ENCODE peak calls at places on chromosomes 16 and 17, in seven cellular contexts. E is WERI-Rb-1, V is tibial nerve, S is aorta, L is AG04450, G is heart left ventricle, T is uterus. U is an unnamed sample.

GRCh38 chr16:3640207-3640606 is 14.3 kb upstream of the DNASE1 start:
- DNase-seq in E (no peak), V (no peak), S (no peak), L (no peak), G (no peak), T (no peak), U (no peak)

GRCh38 chr17:35896011-35896587 is 15.9 kb upstream of the CCL5 start:
- DNase-seq in E (no peak), V (no peak), S (no peak), L (no peak), G (no peak), T (no peak), U (no peak)

GRCh38 chr16:15743657-15744056 is 93.6 kb downstream of the NDE1 start:
- DNase-seq in E (no peak), V (no peak), S (no peak), L (no peak), G (no peak), T (no peak), U (no peak)

GRCh38 chr17:53626286-53626685 is 196.4 kb upstream of the KIF2B start:
- DNase-seq in E (no peak), V (no peak), S (no peak), L (no peak), G (no peak), T (no peak), U (no peak)

GRCh38 chr17:8041249-8041928 is 2.5 kb downstream of the ALOX15B start:
- DNase-seq in E (peak; percentile 53), V (peak; percentile 57), S (peak; percentile 42), L (peak; percentile 29), G (no peak), T (no peak), U (no peak)

GRCh38 chr16:56589141-56590039 is at the start of gene MT3:
- DNase-seq in E (no peak), V (no peak), S (no peak), L (no peak), G (no peak), T (no peak), U (peak; percentile 65)

GRCh38 chr16:67157892-67158635 is 1.6 kb downstream of the TRADD start:
- DNase-seq in E (no peak), V (no peak), S (no peak), L (no peak), G (no peak), T (no peak), U (no peak)

GRCh38 chr17:2184993-2185931 is 118.3 kb downstream of the SMG6 start:
- DNase-seq in E (no peak), V (no peak), S (no peak), L (no peak), G (no peak), T (peak; percentile 15), U (no peak)

GRCh38 chr17:14303343-14304221 is 2.7 kb downstream of the HS3ST3B1 start:
- DNase-seq in E (peak; percentile 32), V (no peak), S (peak; percentile 59), L (no peak), G (no peak), T (no peak), U (no peak)

GRCh38 chr16:85573696-85574641 is 39.2 kb upstream of the GSE1 start:
- DNase-seq in E (no peak), V (no peak), S (peak; percentile 92), L (no peak), G (peak; percentile 89), T (peak; percentile 77), U (peak; percentile 23)

DNA sequence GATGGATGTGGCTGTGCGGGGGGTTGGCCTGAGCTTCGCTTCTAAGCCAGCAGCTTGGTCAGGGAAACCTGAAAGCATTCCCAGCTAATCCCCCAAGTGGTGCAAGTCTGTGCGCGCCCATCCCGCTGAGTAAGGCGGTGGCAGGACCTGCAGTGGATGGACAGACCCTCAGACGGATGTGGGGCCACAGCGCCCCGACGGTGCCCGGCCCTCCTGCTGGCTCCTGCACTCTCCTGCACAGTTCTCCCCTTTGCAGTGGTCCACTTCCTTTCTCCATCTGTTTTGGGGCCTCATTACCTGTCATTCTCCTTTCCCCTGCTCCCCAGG is 2.3 kb downstream of the ATP2A1 start:
- DNase-seq in E (no peak), V (no peak), S (no peak), L (no peak), G (no peak), T (no peak), U (no peak)
- H3K27ac ChIP-seq in E (peak overlapping the region; percentile 95), V (no peak overlapping the region), S (no peak overlapping the region), L (no peak overlapping the region), G (no peak overlapping the region), T (no peak overlapping the region), U (no peak overlapping the region)

GRCh38 chr17:59763861-59764260 is 56.4 kb downstream of the VMP1 start:
- DNase-seq in E (no peak), V (no peak), S (no peak), L (peak; percentile 81), G (no peak), T (no peak), U (no peak)
- H3K27ac ChIP-seq in E (no peak overlapping the region), V (no peak overlapping the region), S (no peak overlapping the region), L (peak overlapping the region; percentile 96), G (no peak overlapping the region), T (no peak overlapping the region), U (no peak overlapping the region)

GRCh38 chr17:67819722-67820121 is 5.6 kb upstream of the BPTF start:
- DNase-seq in E (no peak), V (no peak), S (no peak), L (no peak), G (no peak), T (no peak), U (no peak)

GRCh38 chr17:67821871-67822367 is 3.4 kb upstream of the BPTF start:
- DNase-seq in E (no peak), V (no peak), S (no peak), L (no peak), G (no peak), T (no peak), U (no peak)

GRCh38 chr17:67830440-67830839 is 5.1 kb downstream of the BPTF start:
- DNase-seq in E (no peak), V (no peak), S (no peak), L (no peak), G (no peak), T (no peak), U (no peak)

GRCh38 chr17:67829331-67829730 is 4.0 kb downstream of the BPTF start:
- DNase-seq in E (no peak), V (no peak), S (no peak), L (no peak), G (no peak), T (no peak), U (no peak)

GRCh38 chr17:67824735-67825626 is at the start of gene BPTF:
- DNase-seq in E (peak; percentile 94), V (peak; percentile 82), S (peak; percentile 98), L (peak; percentile 70), G (peak; percentile 96), T (peak; percentile 88), U (peak; percentile 78)
- H3K27ac ChIP-seq in E (peak within 1 kb of the TSS; percentile 81), V (peak within 1 kb of the TSS; percentile 98), S (peak within 1 kb of the TSS; percentile 69), L (no peak within 1 kb of the TSS), G (peak within 1 kb of the TSS; percentile 96), T (peak within 1 kb of the TSS; percentile 98), U (peak within 1 kb of the TSS; percentile 94)

DNA sequence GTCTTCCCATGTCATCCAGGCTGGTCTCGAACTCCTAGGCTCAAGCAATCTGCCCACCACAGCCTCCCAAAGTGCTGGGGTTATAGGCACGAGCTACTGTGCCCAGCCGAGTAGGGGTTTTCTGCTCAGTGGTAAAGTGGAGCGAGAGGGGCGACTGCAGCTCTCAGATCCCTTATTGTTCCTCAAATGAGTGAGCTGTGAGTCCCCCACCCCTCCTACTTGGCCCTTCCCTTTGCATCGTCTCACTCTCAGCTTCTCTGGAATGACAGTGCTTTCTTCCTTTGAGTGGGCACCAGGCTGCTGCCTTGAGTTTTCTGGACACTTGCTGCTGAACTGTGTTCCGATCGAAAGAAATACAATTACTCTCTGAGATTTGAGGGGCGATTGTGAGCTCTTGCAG is 63.5 kb downstream of the MSI2 start:
- DNase-seq in E (no peak), V (no peak), S (no peak), L (no peak), G (no peak), T (no peak), U (no peak)
- H3K27ac ChIP-seq in E (no peak overlapping the region), V (no peak overlapping the region), S (no peak overlapping the region), L (no peak overlapping the region), G (no peak overlapping the region), T (no peak overlapping the region), U (no peak overlapping the region)

GRCh38 chr17:33668516-33668915 is 375.4 kb upstream of the ASIC2 start:
- DNase-seq in E (no peak), V (no peak), S (no peak), L (no peak), G (no peak), T (no peak), U (no peak)
- H3K27ac ChIP-seq in E (no peak overlapping the region), V (no peak overlapping the region), S (no peak overlapping the region), L (no peak overlapping the region), G (no peak overlapping the region), T (no peak overlapping the region), U (no peak overlapping the region)